ENCODE peak calls at places on chromosomes 1 and 21, in eight cellular contexts. M is NCI-H774; C is epithelial cell of esophagus; N is bronchial epithelial cell; Y is central memory CD8-positive, alpha-beta T cell; Q is endothelial cell of umbilical vein; Z is A549; X is transverse colon. J is an unnamed sample.

GRCh38 chr1:41629571-41629970 is 145.1 kb upstream of the EDN2 start:
- DNase-seq in M (no peak), C (peak), N (peak), Y (no peak), Q (no peak), Z (no peak), X (no peak), J (no peak)

GRCh38 chr1:3827813-3828307 is 29.2 kb downstream of the CEP104 start:
- DNase-seq in M (no peak), C (no peak), N (no peak), Y (no peak), Q (no peak), Z (no peak), X (no peak), J (no peak)

GRCh38 chr1:210400043-210400840 is 71.5 kb downstream of the HHAT start:
- DNase-seq in M (peak), C (peak), N (peak), Y (peak), Q (peak), Z (peak), X (peak), J (peak)

GRCh38 chr1:64875101-64875500 is 91.2 kb downstream of the JAK1 start:
- DNase-seq in M (no peak), C (no peak), N (no peak), Y (no peak), Q (no peak), Z (no peak), X (no peak), J (no peak)

GRCh38 chr1:218347316-218347712 is 2.2 kb downstream of the TGFB2 start:
- DNase-seq in M (no peak), C (peak), N (no peak), Y (no peak), Q (no peak), Z (no peak), X (no peak), J (no peak)

GRCh38 chr1:93698351-93699112 is 16.9 kb upstream of the BCAR3 start:
- DNase-seq in M (no peak), C (peak), N (peak), Y (no peak), Q (no peak), Z (no peak), X (no peak), J (no peak)

GRCh38 chr21:42080788-42081083 is 9.6 kb downstream of the UMODL1 start:
- DNase-seq in M (no peak), C (peak), N (peak), Y (no peak), Q (no peak), Z (no peak), X (no peak), J (no peak)

GRCh38 chr1:119962296-119962968 is 66.1 kb upstream of the ADAM30 start:
- DNase-seq in M (no peak), C (no peak), N (no peak), Y (no peak), Q (no peak), Z (no peak), X (no peak), J (no peak)

GRCh38 chr1:1796466-1796865 is 18.2 kb upstream of the NADK start:
- DNase-seq in M (no peak), C (no peak), N (no peak), Y (no peak), Q (no peak), Z (no peak), X (no peak), J (no peak)

J was measured in SHP77 treated with DMSO at 0.1 percent for 48 hours.